ENCODE peak calls at places on chromosomes 13 and 19, in six cellular contexts. A, E, I, X, M and K are unnamed samples.

GRCh38 chr13:109136873-109137272 is 507.5 kb downstream of the MYO16 start:
- DNase-seq in E (no peak), M (no peak), I (no peak), X (no peak), A (no peak), K (no peak)

GRCh38 chr19:47110521-47111080 is 3.0 kb downstream of the ZC3H4 start:
- DNase-seq in M (no peak), A (no peak), I (no peak), E (no peak), X (no peak), K (no peak)

GRCh38 chr13:35996360-35996759 is 134.8 kb downstream of the DCLK1 start:
- DNase-seq in X (no peak), I (no peak), E (no peak), M (no peak), A (no peak), K (no peak)

GRCh38 chr13:70894258-70894657 is 786.0 kb upstream of the KLHL1 start:
- DNase-seq in X (no peak), A (no peak), M (no peak), I (no peak), E (no peak), K (no peak)

GRCh38 chr13:26168835-26169234 is 53.3 kb downstream of the RNF6 start:
- DNase-seq in I (no peak), X (no peak), A (no peak), M (no peak), E (no peak), K (no peak)

GRCh38 chr13:81275666-81276258 is 934.8 kb upstream of the SPRY2 start:
- DNase-seq in X (no peak), I (no peak), E (no peak), M (no peak), A (no peak), K (no peak)

GRCh38 chr19:18833849-18834643 is 2.3 kb downstream of the UPF1 start:
- DNase-seq in M (peak), I (no peak), X (peak), E (no peak), A (no peak), K (no peak)

GRCh38 chr13:109274188-109274821 is 512.1 kb downstream of the IRS2 start:
- DNase-seq in X (no peak), E (no peak), I (peak), A (no peak), M (peak), K (no peak)

GRCh38 chr19:23203841-23204344 is 46.3 kb downstream of the ZNF724 start:
- DNase-seq in A (no peak), I (no peak), M (peak), E (no peak), X (no peak), K (no peak)

GRCh38 chr13:72960541-72960940 is 98.3 kb upstream of the KLF5 start:
- DNase-seq in I (no peak), E (no peak), X (peak), A (no peak), M (no peak), K (no peak)

GRCh38 chr19:55451163-55451521 is 8.0 kb upstream of the SHISA7 start:
- DNase-seq in I (no peak), A (no peak), M (no peak), X (no peak), E (no peak), K (no peak)

GRCh38 chr13:114120486-114121430 is 11.7 kb downstream of the RASA3 start:
- DNase-seq in A (no peak), X (no peak), E (no peak), M (no peak), I (no peak), K (no peak)

GRCh38 chr19:19817357-19817756 is 4.2 kb downstream of the ZNF506 start:
- DNase-seq in A (no peak), X (no peak), M (no peak), I (no peak), E (no peak), K (no peak)

GRCh38 chr13:57633141-57633949 is 1.8 kb downstream of the PCDH17 start:
- DNase-seq in A (peak), M (no peak), X (no peak), I (no peak), E (peak), K (no peak)

GRCh38 chr19:580274-580835 is 8.0 kb downstream of the BSG start:
- DNase-seq in M (no peak), I (no peak), A (no peak), X (no peak), E (no peak), K (no peak)

GRCh38 chr13:100334209-100334608 is 245.3 kb downstream of the PCCA start:
- DNase-seq in I (no peak), M (no peak), E (no peak), A (no peak), X (no peak), K (no peak)

GRCh38 chr19:35006999-35007365 is 6.9 kb downstream of the GRAMD1A start:
- DNase-seq in X (no peak), A (no peak), E (no peak), I (no peak), M (no peak), K (no peak)